ENCODE peak calls at places on chromosomes 6 and 20, in eight cellular contexts. One of them, this sample, is unnamed.

GRCh38 chr6:85432554-85432953 is 17.3 kb upstream of the NT5E start:
- DNase-seq in brain microvascular endothelial cell: no peak
- DNase-seq in AG09319: no peak
- DNase-seq in RWPE2: no peak
- DNase-seq in D721Med: no peak
- DNase-seq in pancreas: no peak
- DNase-seq in PC-9: no peak
- DNase-seq in sigmoid colon: no peak
- DNase-seq in this sample: no peak

GRCh38 chr6:159044899-159045727 is at the start of gene TAGAP:
- DNase-seq in AG09319: no peak
- DNase-seq in brain microvascular endothelial cell: peak
- DNase-seq in sigmoid colon: peak
- DNase-seq in RWPE2: no peak
- DNase-seq in PC-9: no peak
- DNase-seq in pancreas: peak
- DNase-seq in D721Med: no peak
- DNase-seq in this sample: peak

GRCh38 chr6:107820571-107821261 is 3.4 kb downstream of the SCML4 start:
- DNase-seq in RWPE2: no peak
- DNase-seq in D721Med: no peak
- DNase-seq in AG09319: no peak
- DNase-seq in PC-9: no peak
- DNase-seq in pancreas: no peak
- DNase-seq in sigmoid colon: no peak
- DNase-seq in brain microvascular endothelial cell: no peak
- DNase-seq in this sample: peak

GRCh38 chr6:168097221-168097620 is 18.2 kb upstream of the FRMD1 start:
- DNase-seq in PC-9: no peak
- DNase-seq in RWPE2: peak
- DNase-seq in brain microvascular endothelial cell: no peak
- DNase-seq in sigmoid colon: no peak
- DNase-seq in pancreas: no peak
- DNase-seq in AG09319: no peak
- DNase-seq in D721Med: no peak
- DNase-seq in this sample: no peak

GRCh38 chr6:148523051-148523450 is 180.4 kb downstream of the SASH1 start:
- DNase-seq in D721Med: no peak
- DNase-seq in AG09319: no peak
- DNase-seq in PC-9: no peak
- DNase-seq in pancreas: no peak
- DNase-seq in RWPE2: no peak
- DNase-seq in sigmoid colon: no peak
- DNase-seq in brain microvascular endothelial cell: peak
- DNase-seq in this sample: no peak

GRCh38 chr6:143135326-143135725 is 74.6 kb downstream of the AIG1 start:
- DNase-seq in RWPE2: no peak
- DNase-seq in D721Med: no peak
- DNase-seq in sigmoid colon: no peak
- DNase-seq in PC-9: no peak
- DNase-seq in pancreas: no peak
- DNase-seq in AG09319: no peak
- DNase-seq in brain microvascular endothelial cell: no peak
- DNase-seq in this sample: no peak

GRCh38 chr6:38212579-38212978 is 393.1 kb downstream of the ZFAND3 start:
- DNase-seq in PC-9: peak
- DNase-seq in sigmoid colon: no peak
- DNase-seq in D721Med: no peak
- DNase-seq in RWPE2: no peak
- DNase-seq in brain microvascular endothelial cell: no peak
- DNase-seq in pancreas: no peak
- DNase-seq in AG09319: no peak
- DNase-seq in this sample: no peak

GRCh38 chr6:148462203-148462602 is 119.6 kb downstream of the SASH1 start:
- DNase-seq in brain microvascular endothelial cell: no peak
- DNase-seq in sigmoid colon: no peak
- DNase-seq in PC-9: no peak
- DNase-seq in pancreas: no peak
- DNase-seq in AG09319: no peak
- DNase-seq in D721Med: no peak
- DNase-seq in RWPE2: no peak
- DNase-seq in this sample: no peak

GRCh38 chr6:26304213-26305096 is 60.5 kb upstream of the BTN3A2 start:
- DNase-seq in PC-9: peak
- DNase-seq in pancreas: no peak
- DNase-seq in brain microvascular endothelial cell: peak
- DNase-seq in AG09319: peak
- DNase-seq in sigmoid colon: peak
- DNase-seq in RWPE2: no peak
- DNase-seq in D721Med: no peak
- DNase-seq in this sample: peak

GRCh38 chr20:47146703-47147102 is 209.8 kb downstream of the ZMYND8 start:
- DNase-seq in PC-9: peak
- DNase-seq in brain microvascular endothelial cell: peak
- DNase-seq in sigmoid colon: no peak
- DNase-seq in RWPE2: no peak
- DNase-seq in pancreas: no peak
- DNase-seq in D721Med: no peak
- DNase-seq in AG09319: peak
- DNase-seq in this sample: no peak

GRCh38 chr6:29651413-29652197 is 5.3 kb upstream of the MOG start:
- DNase-seq in RWPE2: no peak
- DNase-seq in brain microvascular endothelial cell: no peak
- DNase-seq in pancreas: no peak
- DNase-seq in sigmoid colon: no peak
- DNase-seq in AG09319: no peak
- DNase-seq in PC-9: no peak
- DNase-seq in D721Med: no peak
- DNase-seq in this sample: peak

GRCh38 chr20:23782366-23782983 is 31.7 kb upstream of the CST1 start:
- DNase-seq in D721Med: no peak
- DNase-seq in AG09319: no peak
- DNase-seq in PC-9: peak
- DNase-seq in RWPE2: no peak
- DNase-seq in sigmoid colon: no peak
- DNase-seq in brain microvascular endothelial cell: peak
- DNase-seq in pancreas: no peak
- DNase-seq in this sample: no peak

GRCh38 chr6:38554700-38555413 is 84.9 kb downstream of the BTBD9 start:
- DNase-seq in AG09319: no peak
- DNase-seq in D721Med: no peak
- DNase-seq in brain microvascular endothelial cell: peak
- DNase-seq in PC-9: no peak
- DNase-seq in sigmoid colon: no peak
- DNase-seq in pancreas: no peak
- DNase-seq in RWPE2: no peak
- DNase-seq in this sample: no peak

GRCh38 chr6:25331085-25331685 is 52.0 kb downstream of the CARMIL1 start:
- DNase-seq in PC-9: no peak
- DNase-seq in RWPE2: no peak
- DNase-seq in brain microvascular endothelial cell: no peak
- DNase-seq in D721Med: no peak
- DNase-seq in AG09319: no peak
- DNase-seq in pancreas: no peak
- DNase-seq in sigmoid colon: no peak
- DNase-seq in this sample: no peak

GRCh38 chr6:36139431-36139830 is 9.1 kb downstream of the MAPK13 start:
- DNase-seq in PC-9: no peak
- DNase-seq in brain microvascular endothelial cell: no peak
- DNase-seq in pancreas: no peak
- DNase-seq in AG09319: no peak
- DNase-seq in D721Med: no peak
- DNase-seq in sigmoid colon: no peak
- DNase-seq in RWPE2: no peak
- DNase-seq in this sample: peak
- TF ChIP-seq CTCF in PC-9: no peak
- TF ChIP-seq CTCF in brain microvascular endothelial cell: peak
- TF ChIP-seq CTCF in pancreas: no peak
- TF ChIP-seq CTCF in AG09319: peak
- TF ChIP-seq CTCF in D721Med: peak
- TF ChIP-seq CTCF in sigmoid colon: no peak
- TF ChIP-seq CTCF in RWPE2: no peak
- TF ChIP-seq CTCF in this sample: no peak

GRCh38 chr6:166512567-166512966 is 73.9 kb downstream of the RAMACL start:
- DNase-seq in AG09319: no peak
- DNase-seq in RWPE2: no peak
- DNase-seq in brain microvascular endothelial cell: no peak
- DNase-seq in pancreas: no peak
- DNase-seq in sigmoid colon: no peak
- DNase-seq in PC-9: no peak
- DNase-seq in D721Med: no peak
- DNase-seq in this sample: peak
- TF ChIP-seq CTCF in AG09319: no peak
- TF ChIP-seq CTCF in RWPE2: no peak
- TF ChIP-seq CTCF in brain microvascular endothelial cell: no peak
- TF ChIP-seq CTCF in pancreas: no peak
- TF ChIP-seq CTCF in sigmoid colon: no peak
- TF ChIP-seq CTCF in PC-9: no peak
- TF ChIP-seq CTCF in D721Med: no peak
- TF ChIP-seq CTCF in this sample: no peak

DNA sequence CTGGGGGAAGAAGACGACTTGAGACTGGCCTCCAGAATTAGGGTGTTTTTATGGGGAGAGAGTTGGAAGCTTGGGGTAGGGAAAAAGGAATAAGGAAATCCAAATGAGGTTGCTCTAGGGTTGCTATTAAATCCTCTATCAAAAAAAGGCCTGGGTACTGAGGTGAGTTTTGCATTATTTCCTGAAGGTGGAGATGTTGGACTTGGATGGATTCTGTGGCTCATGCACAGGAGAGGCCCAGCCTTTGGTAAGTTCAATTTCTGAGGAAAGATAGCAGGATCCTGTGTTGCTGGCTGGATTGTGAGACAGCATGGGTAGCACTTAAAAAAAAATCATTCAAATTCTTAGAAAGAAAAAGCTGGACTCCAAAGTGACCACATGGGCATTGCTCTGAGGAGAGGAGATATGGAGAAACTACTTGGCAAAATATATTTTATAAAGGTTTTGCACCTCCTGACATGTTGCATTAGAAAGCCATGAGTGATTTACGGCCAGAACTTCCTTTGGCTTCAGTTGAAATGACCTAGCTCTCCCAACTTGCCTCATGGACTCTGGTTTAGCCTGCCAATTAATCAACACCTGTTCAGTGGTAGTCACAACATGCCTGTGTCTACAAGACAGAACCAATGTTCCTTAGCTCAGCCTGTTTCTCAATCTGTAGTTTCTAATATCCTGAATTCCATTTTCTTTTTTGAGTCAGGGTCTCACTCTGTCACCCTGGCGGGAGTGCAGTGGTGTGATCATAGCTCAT is 152.1 kb upstream of the RALGAPA2 start:
- DNase-seq in sigmoid colon: no peak
- DNase-seq in pancreas: no peak
- DNase-seq in RWPE2: no peak
- DNase-seq in AG09319: no peak
- DNase-seq in brain microvascular endothelial cell: no peak
- DNase-seq in PC-9: no peak
- DNase-seq in D721Med: no peak
- DNase-seq in this sample: no peak
- TF ChIP-seq CTCF in sigmoid colon: no peak
- TF ChIP-seq CTCF in pancreas: no peak
- TF ChIP-seq CTCF in RWPE2: peak
- TF ChIP-seq CTCF in AG09319: no peak
- TF ChIP-seq CTCF in brain microvascular endothelial cell: no peak
- TF ChIP-seq CTCF in PC-9: peak
- TF ChIP-seq CTCF in D721Med: peak
- TF ChIP-seq CTCF in this sample: no peak

DNA sequence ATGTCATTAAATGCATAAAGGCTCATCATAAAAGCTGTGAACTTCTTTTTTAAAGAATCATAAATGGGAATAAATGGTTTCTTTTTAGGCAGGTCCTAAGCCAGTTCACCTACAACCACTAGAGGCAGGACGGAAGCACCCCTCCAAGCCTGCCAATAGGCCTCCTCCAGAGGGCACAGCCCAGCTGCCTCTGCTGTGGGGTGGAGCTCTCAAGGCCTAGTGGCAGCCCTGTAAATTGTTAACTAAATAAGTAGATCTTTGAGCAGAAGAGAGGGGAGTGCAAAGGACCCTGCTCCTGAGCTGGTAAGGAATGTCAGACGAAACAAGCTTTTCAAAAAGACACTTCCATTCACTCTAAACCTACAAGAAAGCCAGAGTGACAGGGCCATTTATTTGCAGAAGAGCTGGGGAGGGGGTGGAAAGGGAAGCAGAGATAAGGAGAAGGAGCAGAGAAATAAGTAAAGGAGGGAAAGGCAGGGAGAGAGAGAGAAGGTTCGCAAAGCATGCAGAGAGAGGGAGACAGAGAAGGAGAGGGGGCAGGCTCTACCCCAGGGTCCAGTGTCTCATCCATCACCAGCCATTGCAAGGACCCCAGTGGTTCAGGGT is 18.0 kb upstream of the MAFB start:
- DNase-seq in RWPE2: peak
- DNase-seq in D721Med: no peak
- DNase-seq in pancreas: no peak
- DNase-seq in PC-9: no peak
- DNase-seq in AG09319: no peak
- DNase-seq in sigmoid colon: no peak
- DNase-seq in brain microvascular endothelial cell: no peak
- DNase-seq in this sample: no peak
- TF ChIP-seq CTCF in RWPE2: peak
- TF ChIP-seq CTCF in D721Med: no peak
- TF ChIP-seq CTCF in pancreas: no peak
- TF ChIP-seq CTCF in PC-9: no peak
- TF ChIP-seq CTCF in AG09319: no peak
- TF ChIP-seq CTCF in sigmoid colon: no peak
- TF ChIP-seq CTCF in brain microvascular endothelial cell: peak
- TF ChIP-seq CTCF in this sample: no peak

This sample was measured in activated CD8-positive, alpha-beta T cell treated with anti-CD3 and anti-CD28 coated beads for 36 hours.